ENCODE peak calls at places on chromosomes 4 and X, in nine cellular contexts. N is GM04504, D is HT1080, R is G401, Q is GM10248, Y is M059J, B is fibroblast of mammary gland, P is ACHN, H is breast epithelium. M is an unnamed sample.
A peak's percentile ranks its signal among the peaks of the same experiment; 100 is the strongest.

GRCh38 chr4:163988391-163988790 is 493.9 kb downstream of the TMA16 start:
- DNase-seq in N (no peak), D (no peak), R (no peak), Q (no peak), Y (no peak), B (no peak), P (no peak), H (no peak), M (no peak)

GRCh38 chrX:19673334-19674040 is 158.2 kb upstream of the MAP3K15 start:
- DNase-seq in N (peak; percentile 86), D (peak; percentile 97), R (peak; percentile 33), Q (no peak), Y (peak; percentile 97), B (peak; percentile 95), P (peak; percentile 80), H (no peak), M (peak; percentile 94)

GRCh38 chr4:114264877-114265291 is 285.4 kb upstream of the ARSJ start:
- DNase-seq in N (no peak), D (peak; percentile 43), R (no peak), Q (no peak), Y (peak; percentile 36), B (peak; percentile 43), P (peak; percentile 6), H (no peak), M (peak; percentile 76)

GRCh38 chrX:150610446-150610845 is 42.0 kb downstream of the MTM1 start:
- DNase-seq in N (no peak), D (no peak), R (no peak), Q (no peak), Y (peak; percentile 62), B (no peak), P (no peak), H (no peak), M (no peak)

GRCh38 chr4:64975177-64975576 is 565.9 kb upstream of the TECRL start:
- DNase-seq in N (no peak), D (no peak), R (no peak), Q (no peak), Y (no peak), B (no peak), P (no peak), H (no peak), M (no peak)

GRCh38 chr4:103754844-103755243 is 35.1 kb upstream of the TACR3 start:
- DNase-seq in N (no peak), D (peak; percentile 92), R (no peak), Q (no peak), Y (peak; percentile 23), B (peak; percentile 21), P (no peak), H (no peak), M (no peak)

GRCh38 chr4:8939887-8940742 is 68.5 kb upstream of the HMX1 start:
- DNase-seq in N (no peak), D (no peak), R (no peak), Q (no peak), Y (no peak), B (no peak), P (no peak), H (no peak), M (no peak)

GRCh38 chrX:68807818-68808217 is 21.0 kb upstream of the EFNB1 start:
- DNase-seq in N (no peak), D (no peak), R (no peak), Q (no peak), Y (peak; percentile 52), B (peak; percentile 25), P (peak; percentile 16), H (no peak), M (peak; percentile 4)

GRCh38 chrX:47311857-47312774 is 58.3 kb upstream of the ZNF157 start:
- DNase-seq in N (peak; percentile 20), D (peak; percentile 62), R (peak; percentile 52), Q (peak; percentile 50), Y (peak; percentile 68), B (peak; percentile 79), P (peak; percentile 38), H (no peak), M (peak; percentile 62)

GRCh38 chrX:37347420-37347819 is 1.7 kb upstream of the PRRG1 start:
- DNase-seq in N (no peak), D (peak; percentile 3), R (no peak), Q (no peak), Y (peak; percentile 49), B (peak; percentile 46), P (peak; percentile 77), H (no peak), M (peak; percentile 15)

GRCh38 chr4:148694702-148695101 is 252.5 kb upstream of the NR3C2 start:
- DNase-seq in N (no peak), D (no peak), R (no peak), Q (no peak), Y (no peak), B (no peak), P (no peak), H (no peak), M (no peak)

GRCh38 chr4:23890369-23891063 is 669 bp upstream of the PPARGC1A start:
- DNase-seq in N (no peak), D (peak; percentile 5), R (peak; percentile 64), Q (no peak), Y (peak; percentile 51), B (no peak), P (peak; percentile 26), H (no peak), M (peak; percentile 5)

GRCh38 chrX:12372111-12372510 is 233.8 kb downstream of the FRMPD4 start:
- DNase-seq in N (peak; percentile 44), D (no peak), R (no peak), Q (no peak), Y (peak; percentile 88), B (peak; percentile 47), P (no peak), H (no peak), M (no peak)

GRCh38 chr4:151100517-151100916 is 1.1 kb downstream of the RPS3A start:
- DNase-seq in N (no peak), D (no peak), R (no peak), Q (no peak), Y (no peak), B (no peak), P (no peak), H (no peak), M (no peak)

GRCh38 chrX:49276671-49277519 is 7.3 kb downstream of the PPP1R3F start:
- DNase-seq in N (no peak), D (no peak), R (peak; percentile 73), Q (no peak), Y (no peak), B (peak; percentile 34), P (no peak), H (no peak), M (no peak)

GRCh38 chr4:162557516-162558106 is 393.8 kb upstream of the FSTL5 start:
- DNase-seq in N (no peak), D (no peak), R (no peak), Q (no peak), Y (no peak), B (no peak), P (no peak), H (no peak), M (no peak)

GRCh38 chr4:104235966-104236365 is 258.7 kb downstream of the CXXC4 start:
- DNase-seq in N (no peak), D (no peak), R (no peak), Q (no peak), Y (no peak), B (no peak), P (no peak), H (no peak), M (no peak)

GRCh38 chr4:99817310-99817885 is 771 bp downstream of the DAPP1 start:
- DNase-seq in N (no peak), D (no peak), R (no peak), Q (peak; percentile 31), Y (no peak), B (no peak), P (no peak), H (no peak), M (no peak)

GRCh38 chrX:56219702-56220101 is 12.5 kb upstream of the KLF8 start:
- DNase-seq in N (no peak), D (no peak), R (peak; percentile 33), Q (no peak), Y (peak; percentile 4), B (peak; percentile 33), P (peak; percentile 28), H (no peak), M (no peak)

M was measured in astrocyte of the spinal cord.